ENCODE peak calls at places on chromosomes 2 and 18, in nine cellular contexts. X is brain microvascular endothelial cell, K is IMR-90, Q is heart left ventricle, L is left ventricle myocardium inferior, F is psoas muscle, B is K562, W is AG10803, I is breast epithelium. C is an unnamed sample.

GRCh38 chr2:180268006-180268405 is 260.9 kb upstream of the CWC22 start:
- DNase-seq in F (no peak), I (no peak), W (no peak), X (peak), Q (no peak), L (no peak), K (peak), B (no peak), C (no peak)

GRCh38 chr2:66872926-66873714 is 438.2 kb downstream of the MEIS1 start:
- DNase-seq in L (no peak), F (no peak), Q (no peak), X (no peak), K (no peak), W (peak), I (no peak), B (no peak), C (peak)

GRCh38 chr2:101829018-101829396 is 131.5 kb downstream of the MAP4K4 start:
- DNase-seq in F (no peak), L (no peak), W (no peak), X (no peak), Q (no peak), B (no peak), I (no peak), K (no peak), C (no peak)

GRCh38 chr2:36455011-36455410 is 99.4 kb downstream of the CRIM1 start:
- DNase-seq in B (no peak), W (no peak), K (no peak), L (no peak), Q (no peak), I (no peak), X (no peak), F (no peak), C (no peak)

GRCh38 chr2:43576983-43577892 is 18.6 kb downstream of the THADA start:
- DNase-seq in I (no peak), Q (no peak), L (no peak), F (no peak), W (peak), B (peak), X (peak), K (peak), C (peak)

GRCh38 chr18:79985172-79985571 is 3.2 kb downstream of the TXNL4A start:
- DNase-seq in Q (no peak), X (no peak), I (no peak), W (no peak), L (no peak), K (no peak), F (no peak), B (no peak), C (no peak)

GRCh38 chr2:647691-648231 is 29.4 kb downstream of the TMEM18 start:
- DNase-seq in I (peak), W (no peak), B (no peak), Q (no peak), K (no peak), L (no peak), F (no peak), X (no peak), C (no peak)

GRCh38 chr2:222294996-222295367 is 3.8 kb downstream of the PAX3 start:
- DNase-seq in K (no peak), W (no peak), L (no peak), X (no peak), B (no peak), F (peak), Q (no peak), I (no peak), C (no peak)

GRCh38 chr2:120598416-120598815 is 137.3 kb upstream of the GLI2 start:
- DNase-seq in L (peak), X (no peak), K (no peak), Q (no peak), I (no peak), B (no peak), W (no peak), F (no peak), C (no peak)

GRCh38 chr2:47572136-47572535 is 169.2 kb downstream of the MSH2 start:
- DNase-seq in W (no peak), F (no peak), X (no peak), I (no peak), L (no peak), K (no peak), Q (no peak), B (no peak), C (no peak)

GRCh38 chr2:47566207-47566858 is 163.4 kb downstream of the MSH2 start:
- DNase-seq in F (no peak), W (no peak), I (no peak), X (no peak), K (no peak), Q (no peak), B (no peak), L (no peak), C (no peak)

GRCh38 chr2:47569658-47570398 is 166.9 kb downstream of the MSH2 start:
- DNase-seq in L (no peak), Q (no peak), X (no peak), I (no peak), K (peak), B (no peak), W (no peak), F (no peak), C (no peak)

GRCh38 chr2:47564129-47564528 is 161.2 kb downstream of the MSH2 start:
- DNase-seq in B (no peak), I (no peak), W (no peak), F (no peak), Q (no peak), L (no peak), X (no peak), K (no peak), C (no peak)

GRCh38 chr2:47568164-47568861 is 165.4 kb downstream of the MSH2 start:
- DNase-seq in X (no peak), B (no peak), I (no peak), F (no peak), Q (no peak), W (no peak), L (no peak), K (no peak), C (no peak)
- H3K4me3 ChIP-seq in X (no peak), B (no peak), I (no peak), F (no peak), Q (no peak), W (no peak), L (no peak), K (no peak), C (no peak)

GRCh38 chr2:218470454-218470853 is 51.5 kb downstream of the VIL1 start:
- DNase-seq in I (no peak), L (no peak), X (no peak), B (no peak), W (no peak), Q (no peak), F (no peak), K (no peak), C (no peak)
- TF ChIP-seq CTCF in I (no peak), L (no peak), X (no peak), B (no peak), W (no peak), Q (no peak), F (no peak), K (no peak), C (no peak)

GRCh38 chr2:117888897-117889296 is 74.4 kb downstream of the DDX18 start:
- DNase-seq in W (no peak), K (no peak), L (no peak), I (no peak), F (no peak), Q (no peak), B (no peak), X (no peak), C (no peak)
- H3K4me3 ChIP-seq in W (no peak), K (no peak), L (no peak), I (no peak), F (no peak), Q (no peak), B (no peak), X (no peak), C (no peak)

DNA sequence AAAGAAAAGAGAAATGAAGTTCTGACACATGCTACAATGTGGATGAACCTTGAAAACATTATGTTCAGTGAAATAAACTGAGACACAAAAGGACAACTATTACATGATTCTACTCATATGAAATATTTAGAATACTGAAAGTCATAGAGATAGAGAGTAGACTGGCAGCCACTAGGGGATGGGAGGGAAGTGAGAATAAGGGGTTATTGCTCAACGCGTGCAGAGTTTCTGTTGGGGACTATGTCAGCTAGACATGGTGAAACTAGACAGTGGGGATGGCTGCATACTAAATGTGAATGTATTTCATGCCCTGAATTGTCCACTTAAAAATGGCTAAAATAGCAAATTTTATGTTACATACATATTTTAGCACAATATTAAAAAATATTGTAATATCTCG is 108.7 kb upstream of the ATL2 start:
- DNase-seq in Q (no peak), K (no peak), I (no peak), B (no peak), W (no peak), F (no peak), L (no peak), X (no peak), C (no peak)
- TF ChIP-seq CTCF in Q (no peak), K (no peak), I (no peak), B (no peak), W (no peak), F (peak), L (no peak), X (no peak), C (no peak)

DNA sequence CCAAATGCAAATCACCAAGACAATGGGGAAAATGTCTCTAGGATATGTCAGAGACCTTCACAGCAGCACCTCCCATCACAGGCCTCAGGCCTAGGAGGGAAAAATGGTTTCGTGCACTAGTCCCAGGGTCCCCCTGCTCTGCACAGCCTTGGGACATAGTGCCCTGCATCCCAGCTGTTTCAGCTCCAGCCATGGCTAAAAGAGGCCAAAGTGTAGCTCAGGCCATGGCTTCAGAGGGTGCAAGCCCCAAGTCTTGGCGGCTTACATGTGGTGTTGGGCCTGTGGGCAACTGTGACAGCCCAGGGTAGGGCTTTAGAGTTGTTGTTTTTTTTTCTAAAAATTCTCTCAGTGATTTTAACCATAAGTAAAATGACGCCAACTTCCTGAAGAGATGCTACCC is 25.5 kb upstream of the SOCS6 start:
- DNase-seq in X (no peak), Q (no peak), B (no peak), L (no peak), K (no peak), F (no peak), I (no peak), W (no peak), C (no peak)
- H3K4me3 ChIP-seq in X (no peak), Q (no peak), B (no peak), L (no peak), K (no peak), F (no peak), I (no peak), W (no peak), C (no peak)

DNA sequence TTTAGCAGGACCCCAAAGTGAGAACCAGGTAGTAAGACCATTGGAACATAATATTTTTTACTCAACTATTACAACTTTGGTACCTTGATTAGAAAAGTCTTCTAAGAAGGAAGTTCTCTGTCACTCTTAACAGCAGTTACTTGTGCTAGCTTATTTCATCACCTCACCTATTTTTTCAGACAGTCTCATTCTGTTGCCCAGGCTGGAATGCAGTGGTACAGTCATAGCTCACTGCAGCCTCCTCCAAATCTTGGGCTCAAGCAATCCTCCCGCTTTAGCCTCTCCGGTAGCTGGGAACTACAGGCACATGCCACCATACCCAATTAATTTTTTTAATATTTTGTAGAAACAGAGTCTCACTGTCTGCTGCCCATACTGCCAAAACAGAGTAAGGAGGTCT is 18.0 kb downstream of the ARPC2 start:
- DNase-seq in B (no peak), I (no peak), F (no peak), W (no peak), Q (no peak), L (no peak), X (no peak), K (no peak), C (no peak)
- TF ChIP-seq CTCF in B (no peak), I (no peak), F (no peak), W (no peak), Q (no peak), L (no peak), X (no peak), K (no peak), C (no peak)

GRCh38 chr18:74496508-74497307 is 545 bp downstream of the CNDP2 start:
- DNase-seq in Q (peak), B (no peak), W (peak), X (peak), F (peak), L (peak), K (peak), I (peak), C (peak)

GRCh38 chr18:74499633-74500032 is 3.5 kb downstream of the CNDP2 start:
- DNase-seq in W (peak), Q (peak), F (peak), B (peak), K (no peak), L (peak), X (peak), I (peak), C (no peak)

GRCh38 chr18:74497308-74497640 is 1.1 kb downstream of the CNDP2 start:
- DNase-seq in I (no peak), B (no peak), Q (no peak), L (no peak), F (no peak), X (no peak), W (no peak), K (no peak), C (no peak)

GRCh38 chr18:74498712-74499629 is 2.8 kb downstream of the CNDP2 start:
- DNase-seq in I (peak), Q (no peak), B (peak), F (peak), K (no peak), X (no peak), W (peak), L (no peak), C (no peak)

GRCh38 chr18:74497778-74498177 is 1.6 kb downstream of the CNDP2 start:
- DNase-seq in B (no peak), Q (no peak), L (no peak), W (peak), I (no peak), X (no peak), F (no peak), K (no peak), C (no peak)
- H3K4me3 ChIP-seq in B (no peak), Q (peak), L (no peak), W (no peak), I (no peak), X (no peak), F (no peak), K (no peak), C (no peak)

GRCh38 chr18:25109484-25109883 is 242.5 kb downstream of the ZNF521 start:
- DNase-seq in F (no peak), X (peak), L (no peak), Q (no peak), K (peak), W (peak), I (no peak), B (no peak), C (peak)

GRCh38 chr18:25113081-25113480 is 238.9 kb downstream of the ZNF521 start:
- DNase-seq in X (no peak), F (no peak), B (no peak), I (no peak), L (no peak), Q (no peak), K (no peak), W (no peak), C (no peak)

GRCh38 chr18:25111382-25112070 is 240.4 kb downstream of the ZNF521 start:
- DNase-seq in L (no peak), X (no peak), K (no peak), W (no peak), B (no peak), F (no peak), I (no peak), Q (no peak), C (no peak)
- TF ChIP-seq CTCF in L (no peak), X (no peak), K (no peak), W (no peak), B (no peak), F (no peak), I (no peak), Q (no peak), C (no peak)

DNA sequence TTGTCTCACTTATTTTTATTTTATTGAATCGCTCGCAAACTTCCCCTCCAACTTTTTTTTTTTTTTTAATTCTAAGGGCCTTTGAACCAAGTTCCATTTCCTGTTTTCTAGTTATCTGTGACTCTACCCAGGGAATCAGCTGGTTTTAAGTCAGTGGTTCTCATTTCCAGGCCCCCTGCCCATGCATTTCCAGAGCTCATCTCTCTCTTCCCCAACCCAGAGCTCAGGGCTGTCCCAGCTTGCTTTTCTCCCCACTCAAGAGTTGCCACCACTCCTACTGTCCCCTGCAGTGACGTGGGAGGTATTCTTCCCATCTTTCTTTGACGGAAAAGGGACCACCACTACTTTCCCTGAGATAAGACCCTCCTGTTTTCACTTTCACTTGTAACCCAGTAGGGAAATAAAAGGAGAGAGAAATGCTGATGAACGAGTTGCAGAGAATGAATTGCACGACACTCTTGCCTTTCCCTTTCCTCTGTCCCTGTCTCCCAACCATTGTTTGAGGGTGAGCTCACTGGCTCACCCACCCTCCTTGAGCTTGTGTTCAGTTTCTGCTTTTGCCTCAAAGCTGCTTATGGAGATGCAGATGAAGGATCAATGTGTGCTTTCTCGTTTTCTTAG is 42.1 kb downstream of the TET3 start:
- DNase-seq in X (no peak), Q (no peak), I (no peak), K (no peak), F (no peak), B (no peak), L (no peak), W (no peak), C (no peak)
- H3K4me3 ChIP-seq in X (no peak), Q (no peak), I (no peak), K (no peak), F (no peak), B (no peak), L (no peak), W (no peak), C (no peak)

DNA sequence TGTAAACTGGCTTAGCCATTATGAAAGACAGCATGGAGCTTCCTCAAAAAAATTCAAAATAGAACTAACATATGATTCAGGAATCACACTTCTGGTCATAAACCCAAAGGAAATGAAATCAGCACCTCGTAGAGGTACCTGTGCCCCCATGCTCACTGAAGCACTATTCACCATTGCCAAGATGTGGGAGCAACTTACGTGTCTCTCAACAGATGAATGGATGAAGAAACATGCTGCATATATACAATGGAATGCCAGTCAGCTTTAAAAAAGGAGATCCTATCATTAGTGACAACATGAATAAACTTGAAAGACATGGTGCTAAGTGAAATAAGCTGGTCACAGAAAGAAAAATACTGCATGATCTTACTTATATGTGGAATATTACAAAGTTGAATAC is 8.2 kb downstream of the SCTR start:
- DNase-seq in Q (no peak), X (no peak), W (no peak), I (no peak), L (no peak), B (no peak), F (no peak), K (no peak), C (no peak)
- TF ChIP-seq CTCF in Q (no peak), X (no peak), W (no peak), I (no peak), L (no peak), B (no peak), F (no peak), K (no peak), C (no peak)